ENCODE peak calls at places on chromosomes 12 and 14, in six cellular contexts. One of them, this sample, is unnamed.

GRCh38 chr12:31234053-31234835 is 91.7 kb downstream of the SINHCAF start:
- DNase-seq in activated T-cell treated with anti-CD3 and anti-CD28 coated beads for 1 hour: no peak
- DNase-seq in ELR: no peak
- DNase-seq in EL: no peak
- DNase-seq in glutamatergic neuron: no peak
- DNase-seq in ascending aorta: no peak
- DNase-seq in this sample: no peak

GRCh38 chr14:92753250-92753649 is 4.8 kb upstream of the LGMN start:
- DNase-seq in activated T-cell treated with anti-CD3 and anti-CD28 coated beads for 1 hour: no peak
- DNase-seq in ELR: no peak
- DNase-seq in EL: no peak
- DNase-seq in glutamatergic neuron: no peak
- DNase-seq in ascending aorta: no peak
- DNase-seq in this sample: peak

GRCh38 chr12:58537278-58537677 is 383.0 kb downstream of the LRIG3 start:
- DNase-seq in activated T-cell treated with anti-CD3 and anti-CD28 coated beads for 1 hour: no peak
- DNase-seq in ELR: peak
- DNase-seq in EL: peak
- DNase-seq in glutamatergic neuron: no peak
- DNase-seq in ascending aorta: no peak
- DNase-seq in this sample: no peak

GRCh38 chr12:97711392-97711791 is 248.8 kb downstream of the RMST start:
- DNase-seq in activated T-cell treated with anti-CD3 and anti-CD28 coated beads for 1 hour: no peak
- DNase-seq in ELR: no peak
- DNase-seq in EL: no peak
- DNase-seq in glutamatergic neuron: no peak
- DNase-seq in ascending aorta: no peak
- DNase-seq in this sample: no peak

GRCh38 chr12:2868986-2869385 is 8.0 kb downstream of the FOXM1 start:
- DNase-seq in activated T-cell treated with anti-CD3 and anti-CD28 coated beads for 1 hour: no peak
- DNase-seq in ELR: peak
- DNase-seq in EL: peak
- DNase-seq in glutamatergic neuron: no peak
- DNase-seq in ascending aorta: no peak
- DNase-seq in this sample: no peak

GRCh38 chr14:96083667-96084320 is 44.6 kb downstream of the C14orf132 start:
- DNase-seq in activated T-cell treated with anti-CD3 and anti-CD28 coated beads for 1 hour: no peak
- DNase-seq in ELR: peak
- DNase-seq in EL: no peak
- DNase-seq in glutamatergic neuron: no peak
- DNase-seq in ascending aorta: no peak
- DNase-seq in this sample: no peak

GRCh38 chr14:90060312-90060964 is 1.4 kb upstream of the KCNK13 start:
- DNase-seq in activated T-cell treated with anti-CD3 and anti-CD28 coated beads for 1 hour: peak
- DNase-seq in ELR: peak
- DNase-seq in EL: peak
- DNase-seq in glutamatergic neuron: peak
- DNase-seq in ascending aorta: no peak
- DNase-seq in this sample: peak

GRCh38 chr12:559208-559905 is 99.6 kb downstream of the B4GALNT3 start:
- DNase-seq in activated T-cell treated with anti-CD3 and anti-CD28 coated beads for 1 hour: no peak
- DNase-seq in ELR: no peak
- DNase-seq in EL: no peak
- DNase-seq in glutamatergic neuron: no peak
- DNase-seq in ascending aorta: no peak
- DNase-seq in this sample: no peak

GRCh38 chr14:100436745-100437406 is 113.7 kb downstream of the SLC25A47 start:
- DNase-seq in activated T-cell treated with anti-CD3 and anti-CD28 coated beads for 1 hour: no peak
- DNase-seq in ELR: no peak
- DNase-seq in EL: no peak
- DNase-seq in glutamatergic neuron: no peak
- DNase-seq in ascending aorta: no peak
- DNase-seq in this sample: no peak

GRCh38 chr12:71456316-71456715 is 16.7 kb downstream of the LGR5 start:
- DNase-seq in activated T-cell treated with anti-CD3 and anti-CD28 coated beads for 1 hour: no peak
- DNase-seq in ELR: no peak
- DNase-seq in EL: no peak
- DNase-seq in glutamatergic neuron: no peak
- DNase-seq in ascending aorta: no peak
- DNase-seq in this sample: no peak

GRCh38 chr12:85803923-85804322 is 32.3 kb downstream of the RASSF9 start:
- DNase-seq in activated T-cell treated with anti-CD3 and anti-CD28 coated beads for 1 hour: no peak
- DNase-seq in ELR: no peak
- DNase-seq in EL: no peak
- DNase-seq in glutamatergic neuron: no peak
- DNase-seq in ascending aorta: no peak
- DNase-seq in this sample: no peak

GRCh38 chr12:116538076-116538591 is 21.0 kb upstream of the MAP1LC3B2 start:
- DNase-seq in activated T-cell treated with anti-CD3 and anti-CD28 coated beads for 1 hour: no peak
- DNase-seq in ELR: no peak
- DNase-seq in EL: no peak
- DNase-seq in glutamatergic neuron: no peak
- DNase-seq in ascending aorta: no peak
- DNase-seq in this sample: no peak

GRCh38 chr14:90398841-90399540 is 2.2 kb downstream of the CALM1 start:
- DNase-seq in activated T-cell treated with anti-CD3 and anti-CD28 coated beads for 1 hour: no peak
- DNase-seq in ELR: no peak
- DNase-seq in EL: no peak
- DNase-seq in glutamatergic neuron: no peak
- DNase-seq in ascending aorta: no peak
- DNase-seq in this sample: no peak

GRCh38 chr12:125220404-125221273 is 155.4 kb downstream of the AACS start:
- DNase-seq in activated T-cell treated with anti-CD3 and anti-CD28 coated beads for 1 hour: no peak
- DNase-seq in ELR: peak
- DNase-seq in EL: peak
- DNase-seq in glutamatergic neuron: no peak
- DNase-seq in ascending aorta: no peak
- DNase-seq in this sample: no peak

GRCh38 chr12:78863482-78864427 is 819 bp upstream of the SYT1 start:
- DNase-seq in activated T-cell treated with anti-CD3 and anti-CD28 coated beads for 1 hour: no peak
- DNase-seq in ELR: peak
- DNase-seq in EL: peak
- DNase-seq in glutamatergic neuron: peak
- DNase-seq in ascending aorta: peak
- DNase-seq in this sample: no peak

GRCh38 chr12:28750946-28751714 is 397.9 kb upstream of the FAR2 start:
- DNase-seq in activated T-cell treated with anti-CD3 and anti-CD28 coated beads for 1 hour: no peak
- DNase-seq in ELR: no peak
- DNase-seq in EL: no peak
- DNase-seq in glutamatergic neuron: no peak
- DNase-seq in ascending aorta: no peak
- DNase-seq in this sample: no peak

GRCh38 chr12:83996671-83997070 is 915.9 kb downstream of the SLC6A15 start:
- DNase-seq in activated T-cell treated with anti-CD3 and anti-CD28 coated beads for 1 hour: no peak
- DNase-seq in ELR: no peak
- DNase-seq in EL: peak
- DNase-seq in glutamatergic neuron: no peak
- DNase-seq in ascending aorta: no peak
- DNase-seq in this sample: no peak

GRCh38 chr12:14828896-14829295 is 14.4 kb downstream of the ART4 start:
- DNase-seq in activated T-cell treated with anti-CD3 and anti-CD28 coated beads for 1 hour: no peak
- DNase-seq in ELR: peak
- DNase-seq in EL: no peak
- DNase-seq in glutamatergic neuron: no peak
- DNase-seq in ascending aorta: no peak
- DNase-seq in this sample: no peak

GRCh38 chr14:54040851-54041250 is 84.2 kb upstream of the BMP4 start:
- DNase-seq in activated T-cell treated with anti-CD3 and anti-CD28 coated beads for 1 hour: no peak
- DNase-seq in ELR: peak
- DNase-seq in EL: peak
- DNase-seq in glutamatergic neuron: no peak
- DNase-seq in ascending aorta: no peak
- DNase-seq in this sample: no peak

GRCh38 chr12:59075141-59075540 is 154.8 kb upstream of the LRIG3 start:
- DNase-seq in activated T-cell treated with anti-CD3 and anti-CD28 coated beads for 1 hour: no peak
- DNase-seq in ELR: no peak
- DNase-seq in EL: no peak
- DNase-seq in glutamatergic neuron: no peak
- DNase-seq in ascending aorta: no peak
- DNase-seq in this sample: no peak

GRCh38 chr12:4762773-4763172 is 42.6 kb downstream of the GALNT8 start:
- DNase-seq in activated T-cell treated with anti-CD3 and anti-CD28 coated beads for 1 hour: no peak
- DNase-seq in ELR: no peak
- DNase-seq in EL: no peak
- DNase-seq in glutamatergic neuron: no peak
- DNase-seq in ascending aorta: no peak
- DNase-seq in this sample: no peak

GRCh38 chr12:51907864-51908425 is 641 bp downstream of the ACVRL1 start:
- DNase-seq in activated T-cell treated with anti-CD3 and anti-CD28 coated beads for 1 hour: no peak
- DNase-seq in ELR: no peak
- DNase-seq in EL: no peak
- DNase-seq in glutamatergic neuron: no peak
- DNase-seq in ascending aorta: no peak
- DNase-seq in this sample: no peak